ENCODE peak calls at places on chromosomes 3 and 15, in four cellular contexts. L is SK-N-SH, S is K562, W is GM12878. B is an unnamed sample.

GRCh38 chr3:16299746-16300145 is 34.7 kb downstream of the OXNAD1 start:
- DNase-seq in L (no peak), S (no peak), W (no peak), B (no peak)

GRCh38 chr3:184358140-184358767 is 3.2 kb downstream of the CLCN2 start:
- DNase-seq in L (no peak), S (no peak), W (no peak), B (no peak)

GRCh38 chr15:94238539-94239118 is 7.3 kb downstream of the MCTP2 start:
- DNase-seq in L (no peak), S (no peak), W (no peak), B (no peak)

GRCh38 chr15:47135279-47135678 is 582.0 kb upstream of the SEMA6D start:
- DNase-seq in L (no peak), S (no peak), W (no peak), B (no peak)

GRCh38 chr3:148827585-148827984 is at the start of gene CPB1:
- DNase-seq in L (no peak), S (no peak), W (no peak), B (no peak)

GRCh38 chr15:98002419-98002818 is 41.9 kb downstream of the ARRDC4 start:
- DNase-seq in L (no peak), S (no peak), W (no peak), B (no peak)

GRCh38 chr3:194527726-194528125 is 40.9 kb upstream of the ATP13A3 start:
- DNase-seq in L (no peak), S (no peak), W (no peak), B (no peak)

GRCh38 chr3:111621535-111621934 is 26.4 kb upstream of the ZBED2 start:
- DNase-seq in L (peak; percentile 32), S (peak; percentile 15), W (no peak), B (peak; percentile 31)

GRCh38 chr3:6921041-6921440 is 60.1 kb downstream of the GRM7 start:
- DNase-seq in L (no peak), S (no peak), W (no peak), B (no peak)

GRCh38 chr3:65146149-65146548 is 458.3 kb upstream of the ADAMTS9 start:
- DNase-seq in L (no peak), S (no peak), W (no peak), B (no peak)

GRCh38 chr3:32392530-32393302 is 1.1 kb downstream of the CMTM7 start:
- DNase-seq in L (peak; percentile 56), S (no peak), W (no peak), B (no peak)

GRCh38 chr3:114447545-114447944 is 153.7 kb downstream of the TIGIT start:
- DNase-seq in L (no peak), S (no peak), W (no peak), B (no peak)

GRCh38 chr15:28103831-28104230 is 4.7 kb upstream of the OCA2 start:
- DNase-seq in L (no peak), S (no peak), W (no peak), B (no peak)

GRCh38 chr3:165820685-165821123 is 16.5 kb downstream of the BCHE start:
- DNase-seq in L (no peak), S (no peak), W (no peak), B (no peak)

GRCh38 chr3:138103466-138103865 is 11.9 kb downstream of the DZIP1L start:
- DNase-seq in L (no peak), S (no peak), W (no peak), B (no peak)

GRCh38 chr15:32818758-32819405 is 101.1 kb downstream of the GREM1 start:
- DNase-seq in L (no peak), S (no peak), W (no peak), B (no peak)

GRCh38 chr3:9901967-9902366 is 681 bp upstream of the IL17RE start:
- DNase-seq in L (no peak), S (no peak), W (no peak), B (no peak)

GRCh38 chr3:14298991-14299555 is 103.3 kb upstream of the SLC6A6 start:
- DNase-seq in L (no peak), S (no peak), W (no peak), B (no peak)

GRCh38 chr3:130429069-130430023 is 83.9 kb downstream of the COL6A5 start:
- DNase-seq in L (no peak), S (no peak), W (no peak), B (no peak)

GRCh38 chr15:81567924-81568323 is 193.9 kb upstream of the TMC3 start:
- DNase-seq in L (no peak), S (no peak), W (no peak), B (no peak)

GRCh38 chr15:59553879-59554735 is 57.5 kb upstream of the GCNT3 start:
- DNase-seq in L (no peak), S (no peak), W (no peak), B (peak; percentile 100)

GRCh38 chr3:5006755-5007202 is 27.5 kb downstream of the BHLHE40 start:
- DNase-seq in L (no peak), S (no peak), W (peak; percentile 95), B (no peak)

GRCh38 chr15:88627463-88627862 is 6.3 kb downstream of the AEN start:
- DNase-seq in L (no peak), S (no peak), W (no peak), B (no peak)

GRCh38 chr3:113143353-113143752 is 68.0 kb upstream of the BOC start:
- DNase-seq in L (no peak), S (no peak), W (no peak), B (no peak)

GRCh38 chr15:34331809-34332208 is 5.8 kb downstream of the SLC12A6 start:
- DNase-seq in L (no peak), S (peak; percentile 34), W (no peak), B (no peak)

GRCh38 chr3:40387001-40387894 is at the start of gene ENTPD3:
- DNase-seq in L (peak; percentile 46), S (peak; percentile 82), W (no peak), B (no peak)

GRCh38 chr3:23874359-23875120 is 42.2 kb downstream of the NKIRAS1 start:
- DNase-seq in L (no peak), S (no peak), W (no peak), B (no peak)

GRCh38 chr3:127455541-127456450 is 134.7 kb downstream of the TPRA1 start:
- DNase-seq in L (peak; percentile 98), S (peak; percentile 80), W (no peak), B (peak; percentile 41)

DNA sequence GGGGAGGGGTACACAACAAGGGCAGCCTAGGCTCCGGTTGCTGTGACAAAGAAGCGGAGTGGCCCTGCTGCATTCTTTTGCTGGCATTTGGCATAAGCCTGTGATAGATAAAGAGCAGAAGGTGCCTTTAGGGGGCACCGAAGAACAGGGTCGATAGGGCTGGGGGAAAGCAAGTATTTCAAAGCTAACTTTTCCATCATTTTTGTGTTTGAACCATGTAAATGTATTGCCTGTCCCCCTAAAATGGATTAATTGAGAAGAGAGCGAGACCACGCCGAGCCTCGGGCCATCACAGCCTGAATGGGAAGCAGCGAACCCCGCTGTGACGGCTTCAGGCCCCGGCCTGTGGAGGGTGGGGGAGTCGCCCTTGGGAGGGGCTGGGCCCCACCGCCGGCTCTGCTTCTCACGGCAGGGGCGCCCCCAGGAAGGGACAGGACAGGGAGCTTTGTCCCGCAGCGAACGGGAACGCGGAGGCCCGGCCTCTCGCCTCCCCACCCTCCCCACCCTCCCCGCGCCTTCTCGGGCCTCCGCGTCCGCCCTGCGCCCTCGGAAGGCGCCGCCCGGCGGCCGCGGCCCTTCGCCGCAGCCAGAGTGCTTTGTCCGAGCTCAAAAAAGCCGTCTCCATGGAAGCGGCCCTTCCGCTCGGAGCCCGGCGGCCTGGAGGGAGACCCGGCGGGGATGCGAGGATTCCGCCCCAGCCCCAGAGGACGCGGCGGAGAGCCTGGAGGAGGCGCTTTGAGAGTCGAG is 32.4 kb upstream of the ALDH1L1 start:
- DNase-seq in L (peak; percentile 89), S (no peak), W (no peak), B (peak; percentile 29)
- TF ChIP-seq MXI1 in L (no peak), S (no peak), W (no peak), B (no peak)

GRCh38 chr3:37999836-38000235 is 9.2 kb downstream of the VILL start:
- DNase-seq in L (no peak), S (no peak), W (no peak), B (no peak)
- TF ChIP-seq REST in L (no peak), S (no peak), W (no peak), B (no peak)

GRCh38 chr15:57273366-57273765 is 102.9 kb upstream of the CGNL1 start:
- DNase-seq in L (no peak), S (no peak), W (no peak), B (no peak)
- TF ChIP-seq MXI1 in L (no peak), S (no peak), W (no peak), B (no peak)

GRCh38 chr15:69704685-69705084 is 252.1 kb downstream of the RPLP1 start:
- DNase-seq in L (no peak), S (no peak), W (no peak), B (no peak)
- TF ChIP-seq REST in L (no peak), S (no peak), W (no peak), B (no peak)

GRCh38 chr15:71804695-71805470 is 5.5 kb upstream of the NR2E3 start:
- DNase-seq in L (peak; percentile 22), S (no peak), W (no peak), B (no peak)

GRCh38 chr15:71800835-71801745 is 9.3 kb upstream of the NR2E3 start:
- DNase-seq in L (peak; percentile 72), S (peak; percentile 46), W (no peak), B (peak; percentile 47)

GRCh38 chr15:71801935-71802655 is 8.3 kb upstream of the NR2E3 start:
- DNase-seq in L (no peak), S (no peak), W (no peak), B (no peak)

GRCh38 chr15:71804226-71804625 is 6.1 kb upstream of the NR2E3 start:
- DNase-seq in L (no peak), S (no peak), W (no peak), B (no peak)

DNA sequence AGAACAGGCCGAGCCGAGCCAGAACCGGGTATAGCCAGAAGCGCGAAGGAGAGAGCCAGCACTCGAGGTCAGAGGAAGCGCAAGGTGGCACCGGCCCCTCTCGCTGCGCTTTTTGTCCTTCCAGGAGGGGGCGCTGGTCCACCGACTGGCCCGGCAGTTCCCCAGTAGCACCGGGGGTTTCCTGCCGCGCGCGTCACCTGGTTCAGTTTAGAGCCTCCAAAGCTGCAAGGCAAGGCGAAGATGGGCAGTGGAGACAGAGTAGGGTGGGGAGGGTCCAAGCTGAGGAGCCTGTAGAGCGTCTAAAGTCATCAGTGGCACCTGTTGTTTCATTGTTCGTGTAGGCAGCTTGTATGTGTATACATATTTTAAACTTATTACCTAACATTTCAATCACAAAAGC is 7.6 kb upstream of the NR2E3 start:
- DNase-seq in L (no peak), S (peak; percentile 60), W (no peak), B (no peak)
- TF ChIP-seq MXI1 in L (no peak), S (no peak), W (no peak), B (no peak)

DNA sequence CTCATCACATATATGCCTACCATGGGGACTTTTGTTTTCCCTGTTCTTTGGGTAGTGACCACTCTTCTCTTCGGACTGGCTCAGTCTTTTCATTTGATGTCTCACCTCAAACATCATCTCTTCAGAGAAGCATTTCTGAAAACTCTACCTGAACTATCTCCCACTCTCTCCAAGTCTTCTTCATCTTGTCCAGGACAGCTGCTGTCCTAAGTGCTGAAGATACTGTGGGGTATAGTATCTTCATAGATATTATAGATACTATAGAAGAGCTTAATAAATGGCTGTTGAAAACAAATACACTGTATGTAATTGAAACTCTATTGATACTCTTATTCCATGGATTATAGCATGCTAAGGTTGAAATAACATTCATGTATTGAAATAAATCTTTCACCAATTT is 672.3 kb downstream of the CADM2 start:
- DNase-seq in L (no peak), S (no peak), W (no peak), B (no peak)
- TF ChIP-seq REST in L (peak; percentile 58), S (no peak), W (no peak), B (no peak)

GRCh38 chr15:51450001-51450400 is 108.5 kb downstream of the GLDN start:
- DNase-seq in L (no peak), S (no peak), W (no peak), B (peak; percentile 13)
- TF ChIP-seq MXI1 in L (no peak), S (no peak), W (no peak), B (no peak)

GRCh38 chr3:37135561-37135960 is 38.8 kb downstream of the LRRFIP2 start:
- DNase-seq in L (no peak), S (no peak), W (no peak), B (no peak)
- TF ChIP-seq REST in L (no peak), S (no peak), W (no peak), B (no peak)

B was measured in HepG2.